ENCODE peak calls at places on chromosomes 5 and 9, in ten cellular contexts. One of them, this sample, is unnamed.

GRCh38 chr9:116870566-116870965 is 183.5 kb downstream of the TRIM32 start:
- DNase-seq in CD4-positive, alpha-beta T cell: no peak
- DNase-seq in heart left ventricle: no peak
- DNase-seq in HL-60: no peak
- DNase-seq in brain microvascular endothelial cell: no peak
- DNase-seq in tibial nerve: no peak
- DNase-seq in mesendoderm: peak; percentile 93
- DNase-seq in mammary epithelial cell: peak; percentile 96
- DNase-seq in effector memory CD4-positive, alpha-beta T cell: no peak
- DNase-seq in pancreas: peak; percentile 45
- DNase-seq in this sample: peak; percentile 99

GRCh38 chr9:101119206-101119819 is 90.8 kb downstream of the PLPPR1 start:
- DNase-seq in tibial nerve: no peak
- DNase-seq in pancreas: peak; percentile 26
- DNase-seq in mesendoderm: peak; percentile 85
- DNase-seq in mammary epithelial cell: peak; percentile 41
- DNase-seq in heart left ventricle: peak; percentile 57
- DNase-seq in effector memory CD4-positive, alpha-beta T cell: no peak
- DNase-seq in HL-60: peak; percentile 8
- DNase-seq in CD4-positive, alpha-beta T cell: no peak
- DNase-seq in brain microvascular endothelial cell: peak; percentile 29
- DNase-seq in this sample: no peak

GRCh38 chr5:149646564-149646963 is 65.3 kb downstream of the ARHGEF37 start:
- DNase-seq in tibial nerve: no peak
- DNase-seq in pancreas: no peak
- DNase-seq in effector memory CD4-positive, alpha-beta T cell: no peak
- DNase-seq in CD4-positive, alpha-beta T cell: peak; percentile 40
- DNase-seq in mammary epithelial cell: peak; percentile 53
- DNase-seq in HL-60: no peak
- DNase-seq in mesendoderm: no peak
- DNase-seq in brain microvascular endothelial cell: peak; percentile 35
- DNase-seq in heart left ventricle: no peak
- DNase-seq in this sample: no peak

GRCh38 chr9:8660383-8660782 is 860.8 kb upstream of the DMAC1 start:
- DNase-seq in CD4-positive, alpha-beta T cell: no peak
- DNase-seq in brain microvascular endothelial cell: peak; percentile 10
- DNase-seq in pancreas: peak; percentile 47
- DNase-seq in HL-60: peak; percentile 90
- DNase-seq in mesendoderm: no peak
- DNase-seq in heart left ventricle: peak; percentile 64
- DNase-seq in mammary epithelial cell: no peak
- DNase-seq in effector memory CD4-positive, alpha-beta T cell: no peak
- DNase-seq in tibial nerve: peak; percentile 88
- DNase-seq in this sample: peak; percentile 54

GRCh38 chr9:33024126-33024965 is 727 bp upstream of the DNAJA1 start:
- DNase-seq in brain microvascular endothelial cell: peak; percentile 20
- DNase-seq in pancreas: no peak
- DNase-seq in tibial nerve: peak; percentile 24
- DNase-seq in heart left ventricle: no peak
- DNase-seq in CD4-positive, alpha-beta T cell: no peak
- DNase-seq in HL-60: peak; percentile 39
- DNase-seq in mammary epithelial cell: no peak
- DNase-seq in mesendoderm: peak; percentile 11
- DNase-seq in effector memory CD4-positive, alpha-beta T cell: no peak
- DNase-seq in this sample: no peak

GRCh38 chr9:36665921-36666429 is 93.3 kb downstream of the MELK start:
- DNase-seq in pancreas: no peak
- DNase-seq in CD4-positive, alpha-beta T cell: no peak
- DNase-seq in mesendoderm: no peak
- DNase-seq in heart left ventricle: no peak
- DNase-seq in brain microvascular endothelial cell: peak; percentile 61
- DNase-seq in mammary epithelial cell: no peak
- DNase-seq in tibial nerve: no peak
- DNase-seq in effector memory CD4-positive, alpha-beta T cell: no peak
- DNase-seq in HL-60: peak; percentile 1
- DNase-seq in this sample: no peak

GRCh38 chr5:124996023-124996763 is 249.8 kb upstream of the ZNF608 start:
- DNase-seq in mesendoderm: peak; percentile 55
- DNase-seq in HL-60: no peak
- DNase-seq in tibial nerve: no peak
- DNase-seq in CD4-positive, alpha-beta T cell: no peak
- DNase-seq in effector memory CD4-positive, alpha-beta T cell: no peak
- DNase-seq in brain microvascular endothelial cell: peak; percentile 6
- DNase-seq in mammary epithelial cell: no peak
- DNase-seq in heart left ventricle: no peak
- DNase-seq in pancreas: no peak
- DNase-seq in this sample: no peak

GRCh38 chr9:29556317-29556716 is 1983.0 kb upstream of the C9orf72 start:
- DNase-seq in mesendoderm: peak; percentile 2
- DNase-seq in CD4-positive, alpha-beta T cell: no peak
- DNase-seq in pancreas: no peak
- DNase-seq in heart left ventricle: no peak
- DNase-seq in HL-60: no peak
- DNase-seq in effector memory CD4-positive, alpha-beta T cell: no peak
- DNase-seq in mammary epithelial cell: peak; percentile 86
- DNase-seq in brain microvascular endothelial cell: peak; percentile 16
- DNase-seq in tibial nerve: no peak
- DNase-seq in this sample: peak; percentile 10

GRCh38 chr9:13568851-13569618 is 289.5 kb upstream of the MPDZ start:
- DNase-seq in pancreas: no peak
- DNase-seq in mammary epithelial cell: peak; percentile 2
- DNase-seq in tibial nerve: no peak
- DNase-seq in effector memory CD4-positive, alpha-beta T cell: no peak
- DNase-seq in heart left ventricle: peak; percentile 55
- DNase-seq in brain microvascular endothelial cell: no peak
- DNase-seq in HL-60: no peak
- DNase-seq in CD4-positive, alpha-beta T cell: no peak
- DNase-seq in mesendoderm: peak; percentile 29
- DNase-seq in this sample: no peak

GRCh38 chr5:168020522-168021294 is 270.7 kb upstream of the WWC1 start:
- DNase-seq in tibial nerve: peak; percentile 29
- DNase-seq in mammary epithelial cell: no peak
- DNase-seq in CD4-positive, alpha-beta T cell: no peak
- DNase-seq in HL-60: no peak
- DNase-seq in mesendoderm: no peak
- DNase-seq in pancreas: no peak
- DNase-seq in heart left ventricle: no peak
- DNase-seq in effector memory CD4-positive, alpha-beta T cell: no peak
- DNase-seq in brain microvascular endothelial cell: no peak
- DNase-seq in this sample: no peak

GRCh38 chr9:83937861-83938455 is 16.7 kb upstream of the KIF27 start:
- DNase-seq in CD4-positive, alpha-beta T cell: no peak
- DNase-seq in mesendoderm: peak; percentile 86
- DNase-seq in heart left ventricle: no peak
- DNase-seq in tibial nerve: peak; percentile 50
- DNase-seq in pancreas: no peak
- DNase-seq in HL-60: peak; percentile 61
- DNase-seq in effector memory CD4-positive, alpha-beta T cell: peak; percentile 20
- DNase-seq in brain microvascular endothelial cell: peak; percentile 35
- DNase-seq in mammary epithelial cell: peak; percentile 61
- DNase-seq in this sample: no peak

GRCh38 chr5:96516631-96517071 is 83.6 kb upstream of the PCSK1 start:
- DNase-seq in mesendoderm: no peak
- DNase-seq in brain microvascular endothelial cell: no peak
- DNase-seq in effector memory CD4-positive, alpha-beta T cell: no peak
- DNase-seq in HL-60: no peak
- DNase-seq in heart left ventricle: no peak
- DNase-seq in pancreas: no peak
- DNase-seq in CD4-positive, alpha-beta T cell: no peak
- DNase-seq in tibial nerve: no peak
- DNase-seq in mammary epithelial cell: no peak
- DNase-seq in this sample: no peak

DNA sequence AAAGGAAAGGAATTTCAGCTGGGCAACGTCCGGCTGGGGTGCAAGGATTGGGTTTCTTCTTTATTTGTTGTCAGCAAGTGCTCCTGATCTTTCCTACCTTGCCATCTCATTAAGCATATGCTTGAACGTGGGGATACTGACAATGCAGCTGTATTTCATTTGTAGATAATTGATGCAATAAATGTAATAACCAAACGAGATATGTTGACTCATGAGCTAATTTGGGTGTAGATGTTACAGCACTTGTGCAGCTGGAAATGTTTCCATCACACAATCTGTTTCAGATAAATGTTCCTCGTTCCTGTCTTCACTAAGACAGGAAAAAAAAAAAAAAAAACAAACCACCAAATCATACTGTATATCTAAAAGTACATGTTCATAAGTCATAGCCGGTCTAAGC is 123.8 kb downstream of the DMRT2 start:
- DNase-seq in tibial nerve: no peak
- DNase-seq in mammary epithelial cell: no peak
- DNase-seq in HL-60: no peak
- DNase-seq in effector memory CD4-positive, alpha-beta T cell: no peak
- DNase-seq in heart left ventricle: no peak
- DNase-seq in pancreas: no peak
- DNase-seq in CD4-positive, alpha-beta T cell: no peak
- DNase-seq in brain microvascular endothelial cell: no peak
- DNase-seq in mesendoderm: no peak
- DNase-seq in this sample: no peak
- H3K27me3 ChIP-seq in tibial nerve: no peaks in the 10 kb centered on the region
- H3K27me3 ChIP-seq in mammary epithelial cell: no peaks in the 10 kb centered on the region
- H3K27me3 ChIP-seq in HL-60: no peaks in the 10 kb centered on the region
- H3K27me3 ChIP-seq in effector memory CD4-positive, alpha-beta T cell: no peaks in the 10 kb centered on the region
- H3K27me3 ChIP-seq in heart left ventricle: no peaks in the 10 kb centered on the region
- H3K27me3 ChIP-seq in pancreas: no peaks in the 10 kb centered on the region
- H3K27me3 ChIP-seq in CD4-positive, alpha-beta T cell: no peaks in the 10 kb centered on the region
- H3K27me3 ChIP-seq in brain microvascular endothelial cell: no peaks in the 10 kb centered on the region
- H3K27me3 ChIP-seq in mesendoderm: no peaks in the 10 kb centered on the region
- H3K27me3 ChIP-seq in this sample: no peaks in the 10 kb centered on the region

GRCh38 chr5:140023611-140024191 is 19.4 kb downstream of the NRG2 start:
- DNase-seq in pancreas: no peak
- DNase-seq in CD4-positive, alpha-beta T cell: no peak
- DNase-seq in tibial nerve: no peak
- DNase-seq in heart left ventricle: no peak
- DNase-seq in brain microvascular endothelial cell: no peak
- DNase-seq in HL-60: no peak
- DNase-seq in effector memory CD4-positive, alpha-beta T cell: no peak
- DNase-seq in mesendoderm: peak; percentile 49
- DNase-seq in mammary epithelial cell: no peak
- DNase-seq in this sample: no peak
- H3K27me3 ChIP-seq in pancreas: no peaks in the 10 kb centered on the region
- H3K27me3 ChIP-seq in CD4-positive, alpha-beta T cell: peaks cover 22% of the 10 kb centered on the region
- H3K27me3 ChIP-seq in tibial nerve: no peaks in the 10 kb centered on the region
- H3K27me3 ChIP-seq in heart left ventricle: no peaks in the 10 kb centered on the region
- H3K27me3 ChIP-seq in brain microvascular endothelial cell: no peaks in the 10 kb centered on the region
- H3K27me3 ChIP-seq in HL-60: no peaks in the 10 kb centered on the region
- H3K27me3 ChIP-seq in effector memory CD4-positive, alpha-beta T cell: no peaks in the 10 kb centered on the region
- H3K27me3 ChIP-seq in mesendoderm: no peaks in the 10 kb centered on the region
- H3K27me3 ChIP-seq in mammary epithelial cell: no peaks in the 10 kb centered on the region
- H3K27me3 ChIP-seq in this sample: peaks cover 3% of the 10 kb centered on the region

GRCh38 chr5:171309276-171309525 is 153 bp downstream of the TLX3 start:
- DNase-seq in CD4-positive, alpha-beta T cell: no peak
- DNase-seq in heart left ventricle: no peak
- DNase-seq in effector memory CD4-positive, alpha-beta T cell: no peak
- DNase-seq in brain microvascular endothelial cell: no peak
- DNase-seq in mesendoderm: no peak
- DNase-seq in HL-60: no peak
- DNase-seq in tibial nerve: no peak
- DNase-seq in mammary epithelial cell: no peak
- DNase-seq in pancreas: no peak
- DNase-seq in this sample: no peak

GRCh38 chr5:171308453-171309275 is at the start of gene TLX3:
- DNase-seq in heart left ventricle: no peak
- DNase-seq in tibial nerve: no peak
- DNase-seq in pancreas: no peak
- DNase-seq in mammary epithelial cell: peak; percentile 24
- DNase-seq in CD4-positive, alpha-beta T cell: no peak
- DNase-seq in mesendoderm: peak; percentile 95
- DNase-seq in brain microvascular endothelial cell: no peak
- DNase-seq in effector memory CD4-positive, alpha-beta T cell: no peak
- DNase-seq in HL-60: no peak
- DNase-seq in this sample: no peak

GRCh38 chr5:171306141-171306540 is 2.9 kb upstream of the TLX3 start:
- DNase-seq in mammary epithelial cell: no peak
- DNase-seq in HL-60: no peak
- DNase-seq in CD4-positive, alpha-beta T cell: no peak
- DNase-seq in brain microvascular endothelial cell: no peak
- DNase-seq in effector memory CD4-positive, alpha-beta T cell: no peak
- DNase-seq in pancreas: no peak
- DNase-seq in mesendoderm: no peak
- DNase-seq in tibial nerve: no peak
- DNase-seq in heart left ventricle: no peak
- DNase-seq in this sample: no peak

GRCh38 chr5:171307843-171308452 is 1.1 kb upstream of the TLX3 start:
- DNase-seq in mammary epithelial cell: no peak
- DNase-seq in effector memory CD4-positive, alpha-beta T cell: no peak
- DNase-seq in tibial nerve: no peak
- DNase-seq in heart left ventricle: no peak
- DNase-seq in CD4-positive, alpha-beta T cell: no peak
- DNase-seq in brain microvascular endothelial cell: no peak
- DNase-seq in mesendoderm: no peak
- DNase-seq in pancreas: no peak
- DNase-seq in HL-60: no peak
- DNase-seq in this sample: no peak

DNA sequence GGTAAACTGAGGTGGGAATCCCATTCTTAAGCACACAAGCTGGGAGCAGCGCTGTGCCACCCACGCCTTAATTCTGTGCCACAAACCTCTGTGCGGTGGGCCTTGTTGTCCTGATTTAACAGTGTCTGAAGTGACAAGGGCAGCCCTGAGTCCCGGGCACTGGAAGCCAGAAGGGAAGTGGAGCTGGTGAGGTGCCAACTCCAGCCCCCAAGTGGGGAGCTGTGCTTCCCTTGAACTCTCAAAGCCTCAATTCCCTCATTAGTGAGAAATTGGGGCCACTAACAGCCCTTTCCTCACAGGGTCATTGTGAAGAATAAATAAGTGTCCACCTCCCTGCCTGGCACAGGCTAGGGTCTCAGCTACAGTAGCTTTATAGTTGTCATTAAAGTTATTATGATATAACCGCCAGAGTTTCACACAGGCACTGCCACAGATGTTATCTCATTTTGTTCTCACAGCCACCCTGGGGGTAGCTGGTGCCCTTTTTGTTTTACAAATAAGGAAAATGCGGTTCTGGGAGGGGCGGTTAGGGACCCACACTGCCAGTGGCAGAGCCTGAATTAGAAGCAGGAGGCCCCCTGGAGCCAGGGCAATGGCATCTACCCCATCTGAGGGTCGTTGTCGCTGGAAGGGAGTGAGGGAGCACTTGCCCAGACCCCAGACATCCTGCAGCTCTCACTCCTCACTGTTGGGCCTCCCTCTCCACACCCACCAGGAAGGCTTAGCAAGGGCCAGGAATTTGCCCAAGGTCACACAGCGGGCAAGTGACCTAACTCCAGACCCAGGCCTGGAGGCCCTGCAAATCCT is 2.1 kb upstream of the TLX3 start:
- DNase-seq in mesendoderm: no peak
- DNase-seq in tibial nerve: no peak
- DNase-seq in brain microvascular endothelial cell: no peak
- DNase-seq in pancreas: no peak
- DNase-seq in HL-60: no peak
- DNase-seq in heart left ventricle: no peak
- DNase-seq in effector memory CD4-positive, alpha-beta T cell: no peak
- DNase-seq in mammary epithelial cell: no peak
- DNase-seq in CD4-positive, alpha-beta T cell: no peak
- DNase-seq in this sample: no peak
- H3K27me3 ChIP-seq in mesendoderm: peaks cover 75% of the 10 kb centered on the region
- H3K27me3 ChIP-seq in tibial nerve: no peaks in the 10 kb centered on the region
- H3K27me3 ChIP-seq in brain microvascular endothelial cell: peaks cover 67% of the 10 kb centered on the region
- H3K27me3 ChIP-seq in pancreas: peaks cover 15% of the 10 kb centered on the region
- H3K27me3 ChIP-seq in HL-60: peaks cover 58% of the 10 kb centered on the region
- H3K27me3 ChIP-seq in heart left ventricle: peaks cover 57% of the 10 kb centered on the region
- H3K27me3 ChIP-seq in effector memory CD4-positive, alpha-beta T cell: peaks cover 16% of the 10 kb centered on the region
- H3K27me3 ChIP-seq in mammary epithelial cell: peaks cover 54% of the 10 kb centered on the region
- H3K27me3 ChIP-seq in CD4-positive, alpha-beta T cell: peaks cover 77% of the 10 kb centered on the region
- H3K27me3 ChIP-seq in this sample: peaks cover 80% of the 10 kb centered on the region

GRCh38 chr5:73311291-73312110 is 137.1 kb downstream of the FOXD1 start:
- DNase-seq in effector memory CD4-positive, alpha-beta T cell: no peak
- DNase-seq in HL-60: no peak
- DNase-seq in heart left ventricle: peak; percentile 69
- DNase-seq in brain microvascular endothelial cell: peak; percentile 90
- DNase-seq in mesendoderm: peak; percentile 83
- DNase-seq in tibial nerve: no peak
- DNase-seq in mammary epithelial cell: peak; percentile 85
- DNase-seq in pancreas: no peak
- DNase-seq in CD4-positive, alpha-beta T cell: no peak
- DNase-seq in this sample: peak; percentile 65
- H3K27me3 ChIP-seq in effector memory CD4-positive, alpha-beta T cell: peaks cover 16% of the 10 kb centered on the region
- H3K27me3 ChIP-seq in HL-60: no peaks in the 10 kb centered on the region
- H3K27me3 ChIP-seq in heart left ventricle: peaks cover 21% of the 10 kb centered on the region
- H3K27me3 ChIP-seq in brain microvascular endothelial cell: no peaks in the 10 kb centered on the region
- H3K27me3 ChIP-seq in mesendoderm: peaks cover 2% of the 10 kb centered on the region
- H3K27me3 ChIP-seq in tibial nerve: no peaks in the 10 kb centered on the region
- H3K27me3 ChIP-seq in mammary epithelial cell: no peaks in the 10 kb centered on the region
- H3K27me3 ChIP-seq in pancreas: no peaks in the 10 kb centered on the region
- H3K27me3 ChIP-seq in CD4-positive, alpha-beta T cell: peaks cover 76% of the 10 kb centered on the region
- H3K27me3 ChIP-seq in this sample: no peaks in the 10 kb centered on the region